ENCODE peak calls at places on chromosomes 6 and 20, in five cellular contexts. N, T, Q, I and W are unnamed samples. For H3K9me3, the result is how much of the 10 kb centered on the place peaks cover.

GRCh38 chr20:48667889-48668413 is 159.8 kb downstream of the PREX1 start:
- DNase-seq in Q (no peak), I (no peak), T (no peak), N (no peak), W (no peak)

GRCh38 chr6:148757944-148758343 is 11.1 kb downstream of the UST start:
- DNase-seq in T (no peak), Q (no peak), I (no peak), N (no peak), W (no peak)

GRCh38 chr20:4006640-4007039 is 8.7 kb downstream of the RNF24 start:
- DNase-seq in N (no peak), Q (no peak), I (peak), T (no peak), W (no peak)

GRCh38 chr6:43878823-43879495 is 108.9 kb downstream of the VEGFA start:
- DNase-seq in I (no peak), Q (peak), T (no peak), N (no peak), W (no peak)

GRCh38 chr6:52410979-52411378 is 9.2 kb upstream of the EFHC1 start:
- DNase-seq in N (peak), T (no peak), Q (no peak), I (peak), W (peak)

GRCh38 chr20:45038747-45039469 is 62.0 kb downstream of the KCNS1 start:
- DNase-seq in N (no peak), I (no peak), T (no peak), Q (no peak), W (peak)

GRCh38 chr20:41717464-41717863 is 99.3 kb upstream of the CHD6 start:
- DNase-seq in N (no peak), I (no peak), T (no peak), Q (no peak), W (no peak)

GRCh38 chr6:111478749-111479148 is 4.3 kb downstream of the REV3L start:
- DNase-seq in T (no peak), I (peak), N (peak), Q (peak), W (no peak)

GRCh38 chr20:51138576-51138975 is 115.7 kb upstream of the KCNG1 start:
- DNase-seq in T (no peak), I (no peak), Q (no peak), N (no peak), W (no peak)

GRCh38 chr6:33641602-33642001 is 20.5 kb downstream of the ITPR3 start:
- DNase-seq in Q (no peak), N (no peak), T (no peak), I (no peak), W (no peak)

GRCh38 chr6:32113386-32114352 is 4.5 kb upstream of the TNXB start:
- DNase-seq in T (no peak), Q (peak), I (peak), N (peak), W (peak)

GRCh38 chr20:49313271-49313670 is 35.4 kb upstream of the ZNFX1 start:
- DNase-seq in N (no peak), Q (no peak), I (no peak), T (no peak), W (no peak)

GRCh38 chr20:23143986-23144695 is 58.0 kb upstream of the CD93 start:
- DNase-seq in Q (no peak), T (no peak), N (no peak), I (no peak), W (no peak)

GRCh38 chr6:87759491-87760010 is 57.5 kb upstream of the AKIRIN2 start:
- DNase-seq in I (no peak), N (no peak), T (no peak), Q (no peak), W (no peak)

GRCh38 chr6:167787896-167788530 is 38.7 kb upstream of the AFDN start:
- DNase-seq in Q (no peak), T (no peak), I (no peak), N (no peak), W (no peak)

GRCh38 chr6:43060034-43060754 is 763 bp downstream of the KLC4 start:
- DNase-seq in I (no peak), T (no peak), Q (no peak), N (no peak), W (peak)

GRCh38 chr20:53444386-53444785 is 149.3 kb downstream of the ZNF217 start:
- DNase-seq in Q (peak), N (no peak), I (peak), T (no peak), W (no peak)

GRCh38 chr6:37324131-37325033 is 29.4 kb upstream of the RNF8 start:
- DNase-seq in N (peak), Q (no peak), T (no peak), I (peak), W (no peak)

GRCh38 chr6:133894795-133895401 is 6.0 kb downstream of the TCF21 start:
- DNase-seq in T (no peak), Q (no peak), N (peak), I (peak), W (no peak)

GRCh38 chr6:44858998-44859397 is 469.1 kb upstream of the RUNX2 start:
- DNase-seq in I (no peak), N (no peak), T (no peak), Q (no peak), W (no peak)

GRCh38 chr6:17574871-17575560 is 25.1 kb upstream of the FAM8A1 start:
- DNase-seq in I (peak), Q (no peak), N (peak), T (no peak), W (peak)

GRCh38 chr6:104483225-104483834 is 376.4 kb downstream of the HACE1 start:
- DNase-seq in Q (no peak), N (no peak), I (peak), T (no peak), W (no peak)

GRCh38 chr20:60903325-60903958 is 348.6 kb upstream of the CDH4 start:
- DNase-seq in T (no peak), I (no peak), Q (no peak), N (no peak), W (no peak)
- H3K9me3 ChIP-seq in T (under half), I (under half), Q (under half), N (under half), W (under half)

GRCh38 chr6:26328265-26328844 is 36.6 kb upstream of the BTN3A2 start:
- DNase-seq in I (peak), T (no peak), N (no peak), Q (no peak), W (no peak)
- H3K4me3 ChIP-seq in I (peak), T (peak), N (peak), Q (peak), W (no peak)

DNA sequence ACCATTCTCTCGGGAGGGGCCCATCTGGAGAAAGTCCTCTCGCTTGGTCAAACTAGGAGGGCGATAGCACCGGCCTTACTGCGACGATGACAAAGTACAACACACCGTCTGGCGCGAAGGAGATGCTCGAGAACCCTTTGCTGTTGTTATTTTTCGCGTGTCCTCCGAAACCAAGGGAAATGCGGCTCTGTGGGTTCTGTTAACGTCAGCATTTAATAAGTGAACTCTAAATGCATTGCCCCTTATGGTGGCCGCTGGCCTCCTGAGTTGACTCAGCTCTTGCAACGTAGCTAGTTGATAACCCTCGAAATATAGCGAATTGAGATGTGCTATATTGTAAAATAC is 577 bp upstream of the SCAND1 start:
- DNase-seq in I (peak), N (peak), T (no peak), Q (no peak), W (peak)
- H2BK5ac ChIP-seq in I (no peak), N (peak), T (peak), Q (peak), W (peak)

GRCh38 chr6:164579035-164579434 is 730.4 kb downstream of the C6orf118 start:
- DNase-seq in Q (no peak), N (no peak), I (no peak), T (no peak), W (no peak)

GRCh38 chr6:164581563-164581962 is 727.8 kb downstream of the C6orf118 start:
- DNase-seq in T (no peak), I (no peak), N (no peak), Q (no peak), W (no peak)

DNA sequence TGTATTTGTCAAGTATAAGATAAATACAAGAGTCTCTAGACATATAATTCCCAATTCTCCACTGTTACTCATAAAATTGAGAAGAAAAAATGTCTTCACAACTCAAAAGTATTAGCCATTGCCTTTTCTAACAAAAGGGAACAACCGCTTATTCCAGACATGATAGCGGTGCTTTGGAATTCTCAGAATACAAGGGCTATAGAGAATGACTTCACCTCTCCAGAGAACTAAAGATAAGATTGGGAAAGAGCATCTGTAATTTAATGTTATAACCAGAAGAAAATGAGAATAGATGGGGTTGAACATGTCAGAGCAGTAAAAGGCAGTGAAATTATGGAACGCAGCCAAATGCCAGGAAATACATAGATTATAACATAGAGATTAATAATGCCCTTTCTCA is 730.8 kb downstream of the C6orf118 start:
- DNase-seq in T (no peak), Q (no peak), N (no peak), I (no peak), W (no peak)
- H3K9me3 ChIP-seq in T (under half), Q (under half), N (under half), I (under half), W (under half)